ENCODE peak calls at places on chromosomes 2 and 18, in seven cellular contexts. One of them, this sample, is unnamed.

GRCh38 chr18:74290831-74291770 is 662 bp downstream of the CYB5A start:
- DNase-seq in astrocyte: no peak
- DNase-seq in CD4-positive, alpha-beta T cell: no peak
- DNase-seq in K562: no peak
- DNase-seq in AG09319: no peak
- DNase-seq in HFFc6: no peak
- DNase-seq in fibroblast of lung: no peak
- DNase-seq in this sample: peak

GRCh38 chr2:104919127-104919526 is 65.2 kb downstream of the POU3F3 start:
- DNase-seq in astrocyte: no peak
- DNase-seq in CD4-positive, alpha-beta T cell: no peak
- DNase-seq in K562: no peak
- DNase-seq in AG09319: no peak
- DNase-seq in HFFc6: no peak
- DNase-seq in fibroblast of lung: peak
- DNase-seq in this sample: peak

GRCh38 chr2:202376460-202377307 is 557 bp downstream of the BMPR2 start:
- DNase-seq in astrocyte: peak
- DNase-seq in CD4-positive, alpha-beta T cell: peak
- DNase-seq in K562: peak
- DNase-seq in AG09319: no peak
- DNase-seq in HFFc6: peak
- DNase-seq in fibroblast of lung: no peak
- DNase-seq in this sample: peak

GRCh38 chr2:207792244-207792785 is 22.6 kb upstream of the FZD5 start:
- DNase-seq in astrocyte: peak
- DNase-seq in CD4-positive, alpha-beta T cell: no peak
- DNase-seq in K562: peak
- DNase-seq in AG09319: no peak
- DNase-seq in HFFc6: peak
- DNase-seq in fibroblast of lung: peak
- DNase-seq in this sample: peak

GRCh38 chr18:13464432-13465125 is 246.0 kb downstream of the LDLRAD4 start:
- DNase-seq in astrocyte: peak
- DNase-seq in CD4-positive, alpha-beta T cell: peak
- DNase-seq in K562: peak
- DNase-seq in AG09319: no peak
- DNase-seq in HFFc6: no peak
- DNase-seq in fibroblast of lung: peak
- DNase-seq in this sample: no peak

GRCh38 chr2:60674524-60675165 is 81.4 kb upstream of the PAPOLG start:
- DNase-seq in astrocyte: peak
- DNase-seq in CD4-positive, alpha-beta T cell: peak
- DNase-seq in K562: peak
- DNase-seq in AG09319: peak
- DNase-seq in HFFc6: peak
- DNase-seq in fibroblast of lung: peak
- DNase-seq in this sample: peak

GRCh38 chr2:100285691-100286090 is 36.6 kb downstream of the LONRF2 start:
- DNase-seq in astrocyte: peak
- DNase-seq in CD4-positive, alpha-beta T cell: no peak
- DNase-seq in K562: no peak
- DNase-seq in AG09319: no peak
- DNase-seq in HFFc6: peak
- DNase-seq in fibroblast of lung: peak
- DNase-seq in this sample: peak

GRCh38 chr2:38218583-38218982 is 142.6 kb upstream of the CYP1B1 start:
- DNase-seq in astrocyte: no peak
- DNase-seq in CD4-positive, alpha-beta T cell: no peak
- DNase-seq in K562: no peak
- DNase-seq in AG09319: no peak
- DNase-seq in HFFc6: no peak
- DNase-seq in fibroblast of lung: no peak
- DNase-seq in this sample: no peak

GRCh38 chr2:21836766-21837543 is 713.2 kb downstream of the TDRD15 start:
- DNase-seq in astrocyte: peak
- DNase-seq in CD4-positive, alpha-beta T cell: no peak
- DNase-seq in K562: no peak
- DNase-seq in AG09319: no peak
- DNase-seq in HFFc6: peak
- DNase-seq in fibroblast of lung: peak
- DNase-seq in this sample: peak

GRCh38 chr2:19774788-19775156 is 127.0 kb downstream of the TTC32 start:
- DNase-seq in astrocyte: no peak
- DNase-seq in CD4-positive, alpha-beta T cell: no peak
- DNase-seq in K562: no peak
- DNase-seq in AG09319: no peak
- DNase-seq in HFFc6: no peak
- DNase-seq in fibroblast of lung: no peak
- DNase-seq in this sample: no peak

GRCh38 chr2:19767876-19768275 is 133.9 kb downstream of the TTC32 start:
- DNase-seq in astrocyte: no peak
- DNase-seq in CD4-positive, alpha-beta T cell: no peak
- DNase-seq in K562: no peak
- DNase-seq in AG09319: no peak
- DNase-seq in HFFc6: no peak
- DNase-seq in fibroblast of lung: peak
- DNase-seq in this sample: no peak

GRCh38 chr2:19764998-19765397 is 136.8 kb downstream of the TTC32 start:
- DNase-seq in astrocyte: no peak
- DNase-seq in CD4-positive, alpha-beta T cell: no peak
- DNase-seq in K562: no peak
- DNase-seq in AG09319: no peak
- DNase-seq in HFFc6: no peak
- DNase-seq in fibroblast of lung: peak
- DNase-seq in this sample: no peak

GRCh38 chr2:19772981-19773380 is 128.8 kb downstream of the TTC32 start:
- DNase-seq in astrocyte: no peak
- DNase-seq in CD4-positive, alpha-beta T cell: no peak
- DNase-seq in K562: no peak
- DNase-seq in AG09319: no peak
- DNase-seq in HFFc6: no peak
- DNase-seq in fibroblast of lung: no peak
- DNase-seq in this sample: no peak

GRCh38 chr2:19769513-19769912 is 132.3 kb downstream of the TTC32 start:
- DNase-seq in astrocyte: no peak
- DNase-seq in CD4-positive, alpha-beta T cell: no peak
- DNase-seq in K562: no peak
- DNase-seq in AG09319: no peak
- DNase-seq in HFFc6: peak
- DNase-seq in fibroblast of lung: no peak
- DNase-seq in this sample: peak
- TF ChIP-seq CTCF in astrocyte: no peak
- TF ChIP-seq CTCF in CD4-positive, alpha-beta T cell: no peak
- TF ChIP-seq CTCF in K562: no peak
- TF ChIP-seq CTCF in AG09319: peak
- TF ChIP-seq CTCF in HFFc6: peak
- TF ChIP-seq CTCF in fibroblast of lung: peak
- TF ChIP-seq CTCF in this sample: peak

GRCh38 chr2:149329068-149329467 is 1.3 kb upstream of the LYPD6 start:
- DNase-seq in astrocyte: no peak
- DNase-seq in CD4-positive, alpha-beta T cell: no peak
- DNase-seq in K562: no peak
- DNase-seq in AG09319: no peak
- DNase-seq in HFFc6: no peak
- DNase-seq in fibroblast of lung: no peak
- DNase-seq in this sample: peak
- TF ChIP-seq CTCF in astrocyte: peak
- TF ChIP-seq CTCF in CD4-positive, alpha-beta T cell: no peak
- TF ChIP-seq CTCF in K562: no peak
- TF ChIP-seq CTCF in AG09319: peak
- TF ChIP-seq CTCF in HFFc6: peak
- TF ChIP-seq CTCF in fibroblast of lung: peak
- TF ChIP-seq CTCF in this sample: peak

GRCh38 chr2:154637426-154637825 is 61.1 kb upstream of the KCNJ3 start:
- DNase-seq in astrocyte: no peak
- DNase-seq in CD4-positive, alpha-beta T cell: no peak
- DNase-seq in K562: no peak
- DNase-seq in AG09319: no peak
- DNase-seq in HFFc6: no peak
- DNase-seq in fibroblast of lung: peak
- DNase-seq in this sample: no peak

GRCh38 chr2:154639997-154640396 is 58.5 kb upstream of the KCNJ3 start:
- DNase-seq in astrocyte: no peak
- DNase-seq in CD4-positive, alpha-beta T cell: no peak
- DNase-seq in K562: no peak
- DNase-seq in AG09319: no peak
- DNase-seq in HFFc6: no peak
- DNase-seq in fibroblast of lung: no peak
- DNase-seq in this sample: no peak

DNA sequence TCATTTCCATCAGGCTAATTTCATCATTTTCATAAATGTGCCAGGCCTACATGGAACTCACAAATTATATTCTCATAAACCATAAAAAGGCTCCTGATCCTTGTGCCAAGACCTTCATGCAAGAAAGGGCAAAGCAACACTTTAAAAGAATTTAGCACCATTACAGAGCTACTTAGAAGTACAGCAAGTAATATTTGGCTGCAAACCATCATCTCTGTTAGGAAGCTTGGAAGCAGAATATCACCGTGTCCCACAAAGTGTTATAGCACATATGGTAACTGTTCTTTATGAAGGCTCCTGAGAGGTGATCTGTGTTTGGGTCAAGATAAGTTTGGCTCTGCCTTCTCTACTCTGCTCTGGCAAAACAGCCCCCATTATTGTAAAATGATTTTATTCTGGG is 59.7 kb upstream of the KCNJ3 start:
- DNase-seq in astrocyte: no peak
- DNase-seq in CD4-positive, alpha-beta T cell: no peak
- DNase-seq in K562: no peak
- DNase-seq in AG09319: no peak
- DNase-seq in HFFc6: no peak
- DNase-seq in fibroblast of lung: no peak
- DNase-seq in this sample: no peak
- TF ChIP-seq CTCF in astrocyte: no peak
- TF ChIP-seq CTCF in CD4-positive, alpha-beta T cell: no peak
- TF ChIP-seq CTCF in K562: no peak
- TF ChIP-seq CTCF in AG09319: no peak
- TF ChIP-seq CTCF in HFFc6: no peak
- TF ChIP-seq CTCF in fibroblast of lung: no peak
- TF ChIP-seq CTCF in this sample: no peak

GRCh38 chr2:233862261-233862768 is 5.9 kb downstream of the MSL3B start:
- DNase-seq in astrocyte: no peak
- DNase-seq in CD4-positive, alpha-beta T cell: no peak
- DNase-seq in K562: no peak
- DNase-seq in AG09319: no peak
- DNase-seq in HFFc6: no peak
- DNase-seq in fibroblast of lung: no peak
- DNase-seq in this sample: no peak
- TF ChIP-seq CTCF in astrocyte: no peak
- TF ChIP-seq CTCF in CD4-positive, alpha-beta T cell: no peak
- TF ChIP-seq CTCF in K562: no peak
- TF ChIP-seq CTCF in AG09319: no peak
- TF ChIP-seq CTCF in HFFc6: no peak
- TF ChIP-seq CTCF in fibroblast of lung: no peak
- TF ChIP-seq CTCF in this sample: no peak

GRCh38 chr2:217650716-217651360 is 352.0 kb downstream of the TNS1 start:
- DNase-seq in astrocyte: peak
- DNase-seq in CD4-positive, alpha-beta T cell: no peak
- DNase-seq in K562: peak
- DNase-seq in AG09319: peak
- DNase-seq in HFFc6: peak
- DNase-seq in fibroblast of lung: peak
- DNase-seq in this sample: peak
- TF ChIP-seq CTCF in astrocyte: peak
- TF ChIP-seq CTCF in CD4-positive, alpha-beta T cell: peak
- TF ChIP-seq CTCF in K562: peak
- TF ChIP-seq CTCF in AG09319: peak
- TF ChIP-seq CTCF in HFFc6: peak
- TF ChIP-seq CTCF in fibroblast of lung: peak
- TF ChIP-seq CTCF in this sample: peak

GRCh38 chr2:82234283-82234682 is 1929.7 kb upstream of the LRRTM1 start:
- DNase-seq in astrocyte: no peak
- DNase-seq in CD4-positive, alpha-beta T cell: no peak
- DNase-seq in K562: no peak
- DNase-seq in AG09319: no peak
- DNase-seq in HFFc6: no peak
- DNase-seq in fibroblast of lung: no peak
- DNase-seq in this sample: peak
- TF ChIP-seq CTCF in astrocyte: no peak
- TF ChIP-seq CTCF in CD4-positive, alpha-beta T cell: no peak
- TF ChIP-seq CTCF in K562: no peak
- TF ChIP-seq CTCF in AG09319: no peak
- TF ChIP-seq CTCF in HFFc6: no peak
- TF ChIP-seq CTCF in fibroblast of lung: no peak
- TF ChIP-seq CTCF in this sample: no peak

GRCh38 chr2:217889656-217890055 is 113.1 kb downstream of the TNS1 start:
- DNase-seq in astrocyte: no peak
- DNase-seq in CD4-positive, alpha-beta T cell: no peak
- DNase-seq in K562: no peak
- DNase-seq in AG09319: no peak
- DNase-seq in HFFc6: no peak
- DNase-seq in fibroblast of lung: no peak
- DNase-seq in this sample: no peak

GRCh38 chr2:217892560-217892959 is 110.2 kb downstream of the TNS1 start:
- DNase-seq in astrocyte: no peak
- DNase-seq in CD4-positive, alpha-beta T cell: no peak
- DNase-seq in K562: no peak
- DNase-seq in AG09319: no peak
- DNase-seq in HFFc6: no peak
- DNase-seq in fibroblast of lung: no peak
- DNase-seq in this sample: no peak

GRCh38 chr2:217893440-217893839 is 109.4 kb downstream of the TNS1 start:
- DNase-seq in astrocyte: no peak
- DNase-seq in CD4-positive, alpha-beta T cell: no peak
- DNase-seq in K562: no peak
- DNase-seq in AG09319: no peak
- DNase-seq in HFFc6: no peak
- DNase-seq in fibroblast of lung: no peak
- DNase-seq in this sample: no peak

GRCh38 chr2:217887841-217888665 is 114.7 kb downstream of the TNS1 start:
- DNase-seq in astrocyte: peak
- DNase-seq in CD4-positive, alpha-beta T cell: no peak
- DNase-seq in K562: peak
- DNase-seq in AG09319: no peak
- DNase-seq in HFFc6: no peak
- DNase-seq in fibroblast of lung: peak
- DNase-seq in this sample: no peak

DNA sequence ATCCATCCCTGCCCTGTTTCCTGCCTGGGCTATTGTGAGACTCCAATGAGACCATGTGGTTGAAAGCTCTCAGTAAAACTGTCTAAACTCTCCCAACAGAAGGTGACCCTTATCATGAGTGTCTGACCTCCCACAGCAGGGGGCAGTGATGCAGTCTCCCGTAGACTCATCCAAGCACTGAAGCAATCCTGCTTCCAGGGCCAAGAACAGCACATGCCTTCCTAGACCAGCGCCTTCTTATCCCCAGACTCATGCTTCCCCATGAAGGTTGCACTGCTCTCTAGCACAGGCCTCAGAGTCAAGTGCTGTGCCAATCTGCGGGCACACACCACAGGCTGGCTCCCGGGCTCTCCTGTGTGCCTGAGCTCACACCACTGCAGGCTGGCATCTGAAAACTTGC is 112.3 kb downstream of the TNS1 start:
- DNase-seq in astrocyte: peak
- DNase-seq in CD4-positive, alpha-beta T cell: no peak
- DNase-seq in K562: peak
- DNase-seq in AG09319: no peak
- DNase-seq in HFFc6: peak
- DNase-seq in fibroblast of lung: peak
- DNase-seq in this sample: peak
- TF ChIP-seq CTCF in astrocyte: peak
- TF ChIP-seq CTCF in CD4-positive, alpha-beta T cell: no peak
- TF ChIP-seq CTCF in K562: no peak
- TF ChIP-seq CTCF in AG09319: peak
- TF ChIP-seq CTCF in HFFc6: peak
- TF ChIP-seq CTCF in fibroblast of lung: peak
- TF ChIP-seq CTCF in this sample: peak

This sample was measured in MCF 10A.